ENCODE peak calls at places on chromosomes 16 and 17, in nine cellular contexts. T, N, F, V, L, P, Y, U and M are unnamed samples.

GRCh38 chr17:3531266-3532101 is 26.1 kb downstream of the TRPV3 start:
- DNase-seq in T (no peak), N (no peak), F (no peak), V (no peak), L (no peak), P (no peak), Y (no peak), U (no peak), M (no peak)

GRCh38 chr17:5234645-5235576 is at the start of gene SCIMP:
- DNase-seq in T (no peak), N (no peak), F (no peak), V (no peak), L (no peak), P (no peak), Y (no peak), U (peak), M (peak)

GRCh38 chr17:34302626-34303025 is 16.6 kb upstream of the CCL8 start:
- DNase-seq in T (no peak), N (no peak), F (no peak), V (no peak), L (no peak), P (no peak), Y (no peak), U (no peak), M (no peak)

GRCh38 chr17:33751702-33752065 is 458.6 kb upstream of the ASIC2 start:
- DNase-seq in T (no peak), N (no peak), F (no peak), V (peak), L (no peak), P (no peak), Y (no peak), U (no peak), M (no peak)

GRCh38 chr17:57861000-57861736 is 11.3 kb upstream of the MRPS23 start:
- DNase-seq in T (peak), N (peak), F (peak), V (peak), L (no peak), P (peak), Y (peak), U (no peak), M (peak)

GRCh38 chr17:18158022-18158600 is 25.5 kb upstream of the ALKBH5 start:
- DNase-seq in T (peak), N (peak), F (no peak), V (peak), L (no peak), P (peak), Y (no peak), U (peak), M (peak)

GRCh38 chr16:19165101-19165500 is 2.9 kb upstream of the SYT17 start:
- DNase-seq in T (peak), N (no peak), F (no peak), V (no peak), L (no peak), P (no peak), Y (no peak), U (no peak), M (no peak)

GRCh38 chr17:10290046-10290445 is 82.8 kb downstream of the MYH13 start:
- DNase-seq in T (no peak), N (no peak), F (no peak), V (no peak), L (no peak), P (no peak), Y (no peak), U (no peak), M (no peak)

GRCh38 chr16:77169650-77170236 is 21.2 kb upstream of the MON1B start:
- DNase-seq in T (peak), N (peak), F (peak), V (peak), L (no peak), P (peak), Y (peak), U (no peak), M (peak)

GRCh38 chr16:78822509-78822908 is 723.1 kb downstream of the WWOX start:
- DNase-seq in T (no peak), N (no peak), F (no peak), V (peak), L (no peak), P (no peak), Y (no peak), U (no peak), M (no peak)

GRCh38 chr16:56882077-56882476 is 17.1 kb downstream of the SLC12A3 start:
- DNase-seq in T (no peak), N (no peak), F (no peak), V (no peak), L (no peak), P (no peak), Y (no peak), U (no peak), M (no peak)

GRCh38 chr16:13062219-13062618 is 160.8 kb downstream of the SHISA9 start:
- DNase-seq in T (no peak), N (no peak), F (no peak), V (no peak), L (no peak), P (no peak), Y (no peak), U (no peak), M (no peak)

GRCh38 chr16:4372578-4373355 is 1.1 kb downstream of the VASN start:
- DNase-seq in T (peak), N (peak), F (peak), V (no peak), L (no peak), P (no peak), Y (peak), U (no peak), M (no peak)

GRCh38 chr17:65177901-65178300 is 40.7 kb downstream of the RGS9 start:
- DNase-seq in T (no peak), N (no peak), F (no peak), V (no peak), L (no peak), P (no peak), Y (no peak), U (no peak), M (no peak)

GRCh38 chr17:10271004-10271620 is 72.7 kb upstream of the GAS7 start:
- DNase-seq in T (no peak), N (no peak), F (no peak), V (no peak), L (no peak), P (no peak), Y (no peak), U (no peak), M (peak)

GRCh38 chr17:30552994-30553565 is 75.9 kb downstream of the GOSR1 start:
- DNase-seq in T (no peak), N (no peak), F (no peak), V (no peak), L (no peak), P (no peak), Y (no peak), U (no peak), M (no peak)

GRCh38 chr16:87661561-87661960 is 59.3 kb downstream of the JPH3 start:
- DNase-seq in T (peak), N (peak), F (no peak), V (peak), L (no peak), P (no peak), Y (peak), U (no peak), M (peak)

GRCh38 chr17:20172378-20172775 is 163.2 kb downstream of the SPECC1 start:
- DNase-seq in T (no peak), N (no peak), F (no peak), V (peak), L (no peak), P (no peak), Y (no peak), U (no peak), M (no peak)

GRCh38 chr17:11880714-11881113 is 116.6 kb downstream of the ZNF18 start:
- DNase-seq in T (peak), N (peak), F (peak), V (no peak), L (no peak), P (peak), Y (peak), U (no peak), M (no peak)

GRCh38 chr16:70679653-70680494 is 6.0 kb downstream of the MTSS2 start:
- DNase-seq in T (no peak), N (peak), F (peak), V (peak), L (no peak), P (no peak), Y (no peak), U (no peak), M (no peak)

GRCh38 chr16:70682239-70683145 is 3.4 kb downstream of the MTSS2 start:
- DNase-seq in T (no peak), N (no peak), F (no peak), V (peak), L (no peak), P (no peak), Y (peak), U (no peak), M (no peak)

GRCh38 chr16:70680495-70681381 is 5.1 kb downstream of the MTSS2 start:
- DNase-seq in T (no peak), N (no peak), F (no peak), V (no peak), L (no peak), P (no peak), Y (no peak), U (no peak), M (no peak)

GRCh38 chr16:70683146-70683944 is 2.5 kb downstream of the MTSS2 start:
- DNase-seq in T (no peak), N (no peak), F (no peak), V (no peak), L (no peak), P (no peak), Y (no peak), U (no peak), M (no peak)

GRCh38 chr16:70681382-70682238 is 4.2 kb downstream of the MTSS2 start:
- DNase-seq in T (no peak), N (no peak), F (peak), V (no peak), L (no peak), P (no peak), Y (peak), U (no peak), M (no peak)
- H3K4me3 ChIP-seq in T (no peak), N (no peak), F (no peak), V (no peak), L (no peak), P (no peak), Y (peak), U (no peak), M (no peak)

GRCh38 chr17:76179496-76180467 is 38.7 kb upstream of the FOXJ1 start:
- DNase-seq in T (peak), N (peak), F (no peak), V (no peak), L (no peak), P (no peak), Y (no peak), U (peak), M (peak)
- TF ChIP-seq REST in T (no peak), N (no peak), F (no peak), V (no peak), L (no peak), P (no peak), Y (no peak), U (no peak), M (no peak)

GRCh38 chr17:63840591-63841349 is 1.7 kb downstream of the SMARCD2 start:
- DNase-seq in T (no peak), N (no peak), F (no peak), V (no peak), L (no peak), P (no peak), Y (no peak), U (no peak), M (no peak)

GRCh38 chr17:63836811-63837210 is 5.7 kb downstream of the SMARCD2 start:
- DNase-seq in T (no peak), N (no peak), F (no peak), V (no peak), L (no peak), P (no peak), Y (no peak), U (no peak), M (no peak)

GRCh38 chr17:63838586-63839184 is 3.8 kb downstream of the SMARCD2 start:
- DNase-seq in T (no peak), N (no peak), F (no peak), V (peak), L (no peak), P (no peak), Y (no peak), U (no peak), M (no peak)

GRCh38 chr17:63837480-63837879 is 5.0 kb downstream of the SMARCD2 start:
- DNase-seq in T (no peak), N (no peak), F (no peak), V (no peak), L (no peak), P (no peak), Y (no peak), U (no peak), M (no peak)

GRCh38 chr17:63837962-63838585 is 4.4 kb downstream of the SMARCD2 start:
- DNase-seq in T (no peak), N (no peak), F (no peak), V (no peak), L (no peak), P (no peak), Y (no peak), U (no peak), M (no peak)
- H3K4me3 ChIP-seq in T (no peak), N (no peak), F (no peak), V (no peak), L (no peak), P (no peak), Y (no peak), U (no peak), M (no peak)

DNA sequence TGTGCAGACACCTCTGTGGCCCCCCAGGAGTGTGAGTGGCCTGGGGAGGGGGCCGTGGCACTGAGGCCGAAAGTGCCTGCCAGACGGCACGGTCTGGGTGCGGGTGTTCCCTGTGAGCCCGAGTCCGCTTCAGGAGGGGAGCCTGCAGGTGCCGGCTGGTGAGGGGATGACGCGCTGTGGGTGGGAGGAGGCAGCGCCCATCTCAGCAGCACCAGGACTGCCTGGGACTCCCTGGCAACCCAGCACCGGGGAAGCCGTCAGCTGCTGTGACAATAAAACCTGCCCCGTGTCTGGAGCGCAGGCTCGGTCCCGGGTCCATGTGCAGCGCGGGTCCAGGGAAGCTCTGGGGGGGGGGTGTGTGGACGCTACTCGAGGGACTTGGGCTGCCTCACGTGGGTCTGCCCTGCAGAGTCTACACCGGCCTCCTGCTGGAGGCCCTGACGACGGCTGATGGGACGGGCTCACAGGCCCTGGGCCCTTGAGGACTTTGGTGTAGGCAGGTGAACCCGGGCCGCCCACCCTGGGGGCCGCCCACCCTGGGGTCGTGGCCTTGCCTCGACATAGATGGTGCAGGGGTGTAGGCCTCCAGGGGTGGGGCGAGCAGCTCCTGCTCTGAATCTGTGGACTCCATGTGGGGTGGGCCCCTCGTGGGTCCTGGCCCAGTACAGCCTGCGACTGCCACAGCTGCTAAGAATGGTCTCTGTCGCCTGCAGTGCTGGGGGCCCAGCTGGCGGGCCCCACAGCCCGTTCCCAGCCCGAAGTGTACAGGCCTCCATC is 5.9 kb upstream of the RAB40C start:
- DNase-seq in T (peak), N (no peak), F (peak), V (peak), L (no peak), P (no peak), Y (no peak), U (no peak), M (no peak)
- TF ChIP-seq REST in T (no peak), N (no peak), F (no peak), V (no peak), L (no peak), P (no peak), Y (no peak), U (no peak), M (no peak)